ENCODE peak calls at places on chromosomes 4 and X, in eight cellular contexts. Y is stimulated activated CD4-positive, alpha-beta T cell treated with anti-CD3 and anti-CD28 coated beads, Interleukin-4, amount 100 ng/mL, for 24 hours; H is AG08396; G is NCI-H345; X is MM.1S; K is Calu3; F is glomerular endothelial cell; J is stimulated activated CD8-positive, alpha-beta memory T cell treated with anti-CD3 and anti-CD28 coated beads, Interleukin-15, amount 100 ng/mL, for 48 hours. I is an unnamed sample.

GRCh38 chr4:154467886-154468285 is 23.7 kb downstream of the DCHS2 start:
- DNase-seq in Y (no peak), G (no peak), H (no peak), K (no peak), F (no peak), J (no peak), X (no peak), I (no peak)

GRCh38 chr4:36011381-36011780 is 232.9 kb downstream of the ARAP2 start:
- DNase-seq in X (no peak), K (no peak), J (no peak), Y (no peak), G (no peak), F (no peak), H (no peak), I (no peak)

GRCh38 chr4:83334425-83335241 is at the start of gene HPSE:
- DNase-seq in F (no peak), X (peak), G (peak), J (peak), H (peak), Y (peak), K (peak), I (peak)

GRCh38 chrX:14056201-14056600 is 26.5 kb upstream of the GEMIN8 start:
- DNase-seq in K (no peak), H (no peak), Y (no peak), J (no peak), X (no peak), G (no peak), F (no peak), I (no peak)

GRCh38 chr4:71872767-71873422 is 89.0 kb upstream of the GC start:
- DNase-seq in J (no peak), H (no peak), G (no peak), K (no peak), F (no peak), X (no peak), Y (no peak), I (no peak)

GRCh38 chrX:123454712-123455431 is 270.8 kb downstream of the GRIA3 start:
- DNase-seq in J (no peak), G (no peak), X (peak), H (no peak), F (no peak), K (no peak), Y (no peak), I (no peak)

GRCh38 chr4:3047464-3048286 is 26.7 kb downstream of the HTT-AS start:
- DNase-seq in Y (peak), H (no peak), J (peak), X (peak), G (peak), K (peak), F (no peak), I (no peak)

GRCh38 chr4:28225005-28225404 is 1364.4 kb downstream of the STIM2 start:
- DNase-seq in K (no peak), G (peak), H (peak), F (no peak), Y (no peak), X (peak), J (no peak), I (peak)

GRCh38 chr4:152421576-152421975 is 114.3 kb downstream of the FBXW7 start:
- DNase-seq in H (no peak), K (no peak), J (no peak), F (no peak), X (no peak), G (no peak), Y (no peak), I (no peak)

GRCh38 chrX:104695593-104695992 is 129.6 kb downstream of the IL1RAPL2 start:
- DNase-seq in K (no peak), X (no peak), H (no peak), J (no peak), G (no peak), F (no peak), Y (no peak), I (no peak)

GRCh38 chrX:23797371-23798128 is 14.6 kb downstream of the SAT1 start:
- DNase-seq in H (no peak), J (no peak), Y (no peak), K (peak), F (no peak), G (peak), X (no peak), I (no peak)

GRCh38 chr4:121642876-121643585 is 53.7 kb downstream of the ANXA5 start:
- DNase-seq in F (no peak), G (no peak), X (no peak), H (no peak), J (no peak), Y (no peak), K (no peak), I (no peak)

GRCh38 chr4:181822005-181822375 is 421.2 kb upstream of the TENM3 start:
- DNase-seq in F (no peak), G (no peak), K (peak), Y (no peak), J (no peak), H (no peak), X (peak), I (no peak)

GRCh38 chrX:19625612-19626011 is 110.3 kb upstream of the MAP3K15 start:
- DNase-seq in Y (peak), K (no peak), G (no peak), X (no peak), J (peak), H (no peak), F (no peak), I (no peak)

GRCh38 chr4:10924274-10924673 is 239.7 kb upstream of the CLNK start:
- DNase-seq in Y (no peak), G (no peak), X (no peak), F (no peak), J (no peak), H (no peak), K (no peak), I (no peak)

GRCh38 chr4:10084651-10085320 is 31.8 kb downstream of the WDR1 start:
- DNase-seq in G (no peak), K (no peak), X (no peak), H (no peak), Y (no peak), F (no peak), J (no peak), I (no peak)

GRCh38 chr4:113179996-113180395 is 130.5 kb downstream of the ANK2 start:
- DNase-seq in J (no peak), Y (no peak), F (no peak), H (peak), G (no peak), K (no peak), X (no peak), I (peak)

GRCh38 chrX:34371740-34372139 is 239.6 kb upstream of the FAM47A start:
- DNase-seq in G (no peak), F (no peak), X (no peak), Y (no peak), K (no peak), J (no peak), H (no peak), I (no peak)

GRCh38 chr4:87103691-87104187 is 116.7 kb downstream of the KLHL8 start:
- DNase-seq in X (no peak), G (no peak), J (no peak), K (peak), H (no peak), Y (no peak), F (no peak), I (peak)

GRCh38 chr4:176910646-176911045 is 117.9 kb upstream of the VEGFC start:
- DNase-seq in H (no peak), Y (no peak), X (no peak), K (no peak), G (no peak), J (no peak), F (no peak), I (no peak)

I was measured in stromal cell of bone marrow.